ENCODE peak calls at places on chromosomes 13 and 19, in four cellular contexts. J is Karpas-422, P is fibroblast of mammary gland, S is EL. M is an unnamed sample.

GRCh38 chr19:43562698-43563241 is 12.6 kb downstream of the XRCC1 start:
- DNase-seq in S (peak), P (peak), J (no peak), M (peak)

GRCh38 chr19:752652-753517 is 2.0 kb downstream of the MISP start:
- DNase-seq in J (peak), P (peak), S (peak), M (peak)

GRCh38 chr13:70125693-70126092 is 17.4 kb upstream of the KLHL1 start:
- DNase-seq in P (no peak), J (no peak), S (no peak), M (no peak)

GRCh38 chr13:114077938-114078335 is 54.5 kb downstream of the RASA3 start:
- DNase-seq in J (no peak), S (peak), P (peak), M (peak)

GRCh38 chr19:3687774-3688706 is 12.2 kb downstream of the PIP5K1C start:
- DNase-seq in S (no peak), J (no peak), P (no peak), M (no peak)

GRCh38 chr19:45113628-45114027 is 20.6 kb downstream of the PPP1R37 start:
- DNase-seq in J (no peak), P (no peak), S (no peak), M (no peak)

GRCh38 chr19:53808710-53809125 is 15.4 kb downstream of the NLRP12 start:
- DNase-seq in P (peak), J (peak), S (peak), M (peak)

GRCh38 chr19:10168386-10168948 is 26.3 kb downstream of the DNMT1 start:
- DNase-seq in J (no peak), P (no peak), S (no peak), M (no peak)

GRCh38 chr19:34217952-34218817 is 36.2 kb upstream of the GARRE1 start:
- DNase-seq in S (peak), P (peak), J (no peak), M (peak)

GRCh38 chr13:63737418-63737817 is 2321.8 kb upstream of the PCDH20 start:
- DNase-seq in P (no peak), J (no peak), S (no peak), M (no peak)

GRCh38 chr13:99959538-99960230 is 11.9 kb downstream of the ZIC5 start:
- DNase-seq in J (no peak), P (no peak), S (no peak), M (no peak)

GRCh38 chr13:74070513-74070912 is 63.7 kb downstream of the KLF12 start:
- DNase-seq in P (no peak), S (no peak), J (no peak), M (no peak)

GRCh38 chr19:17125052-17125727 is 49.6 kb downstream of the MYO9B start:
- DNase-seq in S (peak), P (no peak), J (no peak), M (peak)

GRCh38 chr13:94195715-94196114 is 283.8 kb downstream of the DCT start:
- DNase-seq in J (no peak), P (peak), S (peak), M (peak)

GRCh38 chr13:102904408-102904862 is 58.6 kb downstream of the ERCC5 start:
- DNase-seq in P (no peak), S (no peak), J (no peak), M (no peak)

GRCh38 chr19:17305517-17306284 is at the start of gene MRPL34:
- DNase-seq in J (peak), P (peak), S (peak), M (peak)

GRCh38 chr13:113770441-113770840 is 11.4 kb downstream of the TMEM255B start:
- DNase-seq in S (no peak), J (no peak), P (no peak), M (no peak)

GRCh38 chr13:45339867-45340266 is 1.1 kb downstream of the TPT1 start:
- DNase-seq in J (no peak), S (no peak), P (no peak), M (no peak)

GRCh38 chr13:110907301-110907700 is 7.6 kb downstream of the ANKRD10 start:
- DNase-seq in J (no peak), P (no peak), S (no peak), M (no peak)

GRCh38 chr13:109160887-109161669 is 531.7 kb downstream of the MYO16 start:
- DNase-seq in S (peak), J (peak), P (no peak), M (peak)

GRCh38 chr19:2629491-2630351 is 72.8 kb downstream of the GNG7 start:
- DNase-seq in P (peak), S (no peak), J (no peak), M (no peak)

GRCh38 chr19:8485561-8486371 is 16.7 kb downstream of the PRAM1 start:
- DNase-seq in J (no peak), P (no peak), S (no peak), M (no peak)

GRCh38 chr13:20161275-20161950 is 561 bp upstream of the GJA3 start:
- DNase-seq in P (no peak), S (peak), J (peak), M (no peak)

GRCh38 chr13:28136916-28137315 is 1.4 kb upstream of the PAN3 start:
- DNase-seq in P (peak), S (no peak), J (peak), M (no peak)

GRCh38 chr13:114035583-114036501 is 62.0 kb upstream of the C13orf46 start:
- DNase-seq in S (no peak), J (no peak), P (peak), M (no peak)

GRCh38 chr19:8081569-8082550 is 29.3 kb downstream of the CCL25 start:
- DNase-seq in P (peak), J (no peak), S (peak), M (peak)

GRCh38 chr13:111882351-111882750 is 184.6 kb upstream of the SOX1 start:
- DNase-seq in S (no peak), J (no peak), P (no peak), M (no peak)

GRCh38 chr19:58059003-58059671 is at the start of gene ZNF135:
- DNase-seq in P (peak), J (no peak), S (peak), M (peak)

GRCh38 chr13:42996584-42996983 is 4.5 kb upstream of the EPSTI1 start:
- DNase-seq in S (peak), J (no peak), P (peak), M (peak)

GRCh38 chr13:48018637-48019036 is 17.6 kb upstream of the SUCLA2 start:
- DNase-seq in S (no peak), J (no peak), P (no peak), M (no peak)

GRCh38 chr19:2042485-2043268 is 8.4 kb downstream of the MKNK2 start:
- DNase-seq in S (no peak), J (peak), P (no peak), M (no peak)

GRCh38 chr13:33032037-33032625 is 15.9 kb downstream of the KL start:
- DNase-seq in J (no peak), P (peak), S (peak), M (no peak)

GRCh38 chr13:83935566-83935965 is 53.3 kb upstream of the SLITRK1 start:
- DNase-seq in S (no peak), J (no peak), P (no peak), M (no peak)

GRCh38 chr19:51514866-51515481 is 13.4 kb upstream of the SIGLEC12 start:
- DNase-seq in S (peak), P (peak), J (peak), M (peak)

GRCh38 chr19:14149509-14149994 is 13.2 kb upstream of the ASF1B start:
- DNase-seq in P (peak), J (no peak), S (no peak), M (peak)